ENCODE peak calls at places on chromosomes 7 and 10, in six cellular contexts. One of them, this sample, is unnamed.

GRCh38 chr10:127996586-127996985 is 89.7 kb downstream of the PTPRE start:
- DNase-seq in RWPE1: no peak
- DNase-seq in left kidney: no peak
- DNase-seq in stomach: no peak
- DNase-seq in activated T-helper 1 cell treated with anti-CD3 and anti-CD28 coated beads, Interleukin-2, amount 50 U/mL, for 16 hours: no peak
- DNase-seq in CD8-positive, alpha-beta memory T cell: no peak
- DNase-seq in this sample: no peak

GRCh38 chr7:107703872-107704271 is 40.1 kb upstream of the CBLL1 start:
- DNase-seq in RWPE1: no peak
- DNase-seq in left kidney: no peak
- DNase-seq in stomach: no peak
- DNase-seq in activated T-helper 1 cell treated with anti-CD3 and anti-CD28 coated beads, Interleukin-2, amount 50 U/mL, for 16 hours: no peak
- DNase-seq in CD8-positive, alpha-beta memory T cell: no peak
- DNase-seq in this sample: no peak

GRCh38 chr7:46059308-46060020 is 138.4 kb upstream of the IGFBP3 start:
- DNase-seq in RWPE1: no peak
- DNase-seq in left kidney: no peak
- DNase-seq in stomach: no peak
- DNase-seq in activated T-helper 1 cell treated with anti-CD3 and anti-CD28 coated beads, Interleukin-2, amount 50 U/mL, for 16 hours: no peak
- DNase-seq in CD8-positive, alpha-beta memory T cell: no peak
- DNase-seq in this sample: no peak

GRCh38 chr10:38008006-38008405 is 2.5 kb upstream of the ZNF33A start:
- DNase-seq in RWPE1: no peak
- DNase-seq in left kidney: no peak
- DNase-seq in stomach: no peak
- DNase-seq in activated T-helper 1 cell treated with anti-CD3 and anti-CD28 coated beads, Interleukin-2, amount 50 U/mL, for 16 hours: no peak
- DNase-seq in CD8-positive, alpha-beta memory T cell: no peak
- DNase-seq in this sample: no peak

GRCh38 chr7:29995652-29996051 is 6.1 kb upstream of the SCRN1 start:
- DNase-seq in RWPE1: no peak
- DNase-seq in left kidney: no peak
- DNase-seq in stomach: no peak
- DNase-seq in activated T-helper 1 cell treated with anti-CD3 and anti-CD28 coated beads, Interleukin-2, amount 50 U/mL, for 16 hours: no peak
- DNase-seq in CD8-positive, alpha-beta memory T cell: no peak
- DNase-seq in this sample: no peak

GRCh38 chr7:134254311-134254710 is 62.4 kb downstream of the SLC35B4 start:
- DNase-seq in RWPE1: no peak
- DNase-seq in left kidney: no peak
- DNase-seq in stomach: no peak
- DNase-seq in activated T-helper 1 cell treated with anti-CD3 and anti-CD28 coated beads, Interleukin-2, amount 50 U/mL, for 16 hours: no peak
- DNase-seq in CD8-positive, alpha-beta memory T cell: no peak
- DNase-seq in this sample: no peak

GRCh38 chr10:126921974-126922525 is 16.8 kb downstream of the DOCK1 start:
- DNase-seq in RWPE1: no peak
- DNase-seq in left kidney: no peak
- DNase-seq in stomach: no peak
- DNase-seq in activated T-helper 1 cell treated with anti-CD3 and anti-CD28 coated beads, Interleukin-2, amount 50 U/mL, for 16 hours: no peak
- DNase-seq in CD8-positive, alpha-beta memory T cell: no peak
- DNase-seq in this sample: no peak

GRCh38 chr7:8143151-8143874 is 118.7 kb downstream of the ICA1 start:
- DNase-seq in RWPE1: no peak
- DNase-seq in left kidney: no peak
- DNase-seq in stomach: no peak
- DNase-seq in activated T-helper 1 cell treated with anti-CD3 and anti-CD28 coated beads, Interleukin-2, amount 50 U/mL, for 16 hours: no peak
- DNase-seq in CD8-positive, alpha-beta memory T cell: no peak
- DNase-seq in this sample: no peak

GRCh38 chr10:69636626-69637550 is 6.8 kb downstream of the FAM241B start:
- DNase-seq in RWPE1: peak
- DNase-seq in left kidney: peak
- DNase-seq in stomach: peak
- DNase-seq in activated T-helper 1 cell treated with anti-CD3 and anti-CD28 coated beads, Interleukin-2, amount 50 U/mL, for 16 hours: no peak
- DNase-seq in CD8-positive, alpha-beta memory T cell: no peak
- DNase-seq in this sample: no peak

GRCh38 chr10:60798031-60798430 is 19.8 kb downstream of the CDK1 start:
- DNase-seq in RWPE1: no peak
- DNase-seq in left kidney: no peak
- DNase-seq in stomach: no peak
- DNase-seq in activated T-helper 1 cell treated with anti-CD3 and anti-CD28 coated beads, Interleukin-2, amount 50 U/mL, for 16 hours: no peak
- DNase-seq in CD8-positive, alpha-beta memory T cell: no peak
- DNase-seq in this sample: no peak

GRCh38 chr7:158828343-158829020 is 827 bp downstream of the ESYT2 start:
- DNase-seq in RWPE1: no peak
- DNase-seq in left kidney: peak
- DNase-seq in stomach: peak
- DNase-seq in activated T-helper 1 cell treated with anti-CD3 and anti-CD28 coated beads, Interleukin-2, amount 50 U/mL, for 16 hours: no peak
- DNase-seq in CD8-positive, alpha-beta memory T cell: no peak
- DNase-seq in this sample: peak